ENCODE peak calls at places on chromosomes 16 and 17, in four cellular contexts. One of them, this sample, is unnamed.

GRCh38 chr17:7237761-7238417 is 1.4 kb downstream of the PHF23 start:
- DNase-seq in thoracic aorta: no peak
- DNase-seq in MCF 10A: peak; percentile 62
- DNase-seq in MM.1S: peak; percentile 78
- DNase-seq in this sample: peak; percentile 86

GRCh38 chr16:6573577-6573976 is 759.1 kb upstream of the RBFOX1 start:
- DNase-seq in thoracic aorta: no peak
- DNase-seq in MCF 10A: no peak
- DNase-seq in MM.1S: peak; percentile 8
- DNase-seq in this sample: no peak

GRCh38 chr16:10957771-10958486 is 13.6 kb downstream of the CLEC16A start:
- DNase-seq in thoracic aorta: no peak
- DNase-seq in MCF 10A: peak; percentile 33
- DNase-seq in MM.1S: no peak
- DNase-seq in this sample: no peak

GRCh38 chr16:85286066-85286712 is 173.9 kb upstream of the CIBAR2 start:
- DNase-seq in thoracic aorta: peak; percentile 54
- DNase-seq in MCF 10A: peak; percentile 36
- DNase-seq in MM.1S: no peak
- DNase-seq in this sample: no peak

GRCh38 chr17:79028496-79029326 is 4.7 kb downstream of the C1QTNF1 start:
- DNase-seq in thoracic aorta: no peak
- DNase-seq in MCF 10A: peak; percentile 57
- DNase-seq in MM.1S: no peak
- DNase-seq in this sample: peak; percentile 9

GRCh38 chr17:74227681-74228080 is 14.3 kb downstream of the TTYH2 start:
- DNase-seq in thoracic aorta: no peak
- DNase-seq in MCF 10A: no peak
- DNase-seq in MM.1S: no peak
- DNase-seq in this sample: no peak

GRCh38 chr16:87384162-87384999 is 805 bp upstream of the FBXO31 start:
- DNase-seq in thoracic aorta: no peak
- DNase-seq in MCF 10A: no peak
- DNase-seq in MM.1S: no peak
- DNase-seq in this sample: peak; percentile 23

GRCh38 chr16:5820472-5820871 is 722.9 kb upstream of the EEF2KMT start:
- DNase-seq in thoracic aorta: no peak
- DNase-seq in MCF 10A: no peak
- DNase-seq in MM.1S: no peak
- DNase-seq in this sample: no peak

GRCh38 chr17:32265192-32265895 is at the start of gene RHBDL3:
- DNase-seq in thoracic aorta: no peak
- DNase-seq in MCF 10A: no peak
- DNase-seq in MM.1S: peak; percentile 24
- DNase-seq in this sample: peak; percentile 52

GRCh38 chr16:55914383-55914782 is 39.2 kb upstream of the CES5A start:
- DNase-seq in thoracic aorta: no peak
- DNase-seq in MCF 10A: no peak
- DNase-seq in MM.1S: no peak
- DNase-seq in this sample: no peak

GRCh38 chr17:34502426-34502825 is 77.0 kb upstream of the TMEM132E start:
- DNase-seq in thoracic aorta: no peak
- DNase-seq in MCF 10A: no peak
- DNase-seq in MM.1S: no peak
- DNase-seq in this sample: no peak

GRCh38 chr17:19759934-19760530 is 11.9 kb upstream of the ALDH3A1 start:
- DNase-seq in thoracic aorta: no peak
- DNase-seq in MCF 10A: no peak
- DNase-seq in MM.1S: no peak
- DNase-seq in this sample: no peak

GRCh38 chr17:64326030-64326419 is 63.0 kb upstream of the TEX2 start:
- DNase-seq in thoracic aorta: no peak
- DNase-seq in MCF 10A: no peak
- DNase-seq in MM.1S: no peak
- DNase-seq in this sample: no peak
- TF ChIP-seq CTCF in thoracic aorta: no peak
- TF ChIP-seq CTCF in MCF 10A: no peak
- TF ChIP-seq CTCF in MM.1S: no peak
- TF ChIP-seq CTCF in this sample: no peak

DNA sequence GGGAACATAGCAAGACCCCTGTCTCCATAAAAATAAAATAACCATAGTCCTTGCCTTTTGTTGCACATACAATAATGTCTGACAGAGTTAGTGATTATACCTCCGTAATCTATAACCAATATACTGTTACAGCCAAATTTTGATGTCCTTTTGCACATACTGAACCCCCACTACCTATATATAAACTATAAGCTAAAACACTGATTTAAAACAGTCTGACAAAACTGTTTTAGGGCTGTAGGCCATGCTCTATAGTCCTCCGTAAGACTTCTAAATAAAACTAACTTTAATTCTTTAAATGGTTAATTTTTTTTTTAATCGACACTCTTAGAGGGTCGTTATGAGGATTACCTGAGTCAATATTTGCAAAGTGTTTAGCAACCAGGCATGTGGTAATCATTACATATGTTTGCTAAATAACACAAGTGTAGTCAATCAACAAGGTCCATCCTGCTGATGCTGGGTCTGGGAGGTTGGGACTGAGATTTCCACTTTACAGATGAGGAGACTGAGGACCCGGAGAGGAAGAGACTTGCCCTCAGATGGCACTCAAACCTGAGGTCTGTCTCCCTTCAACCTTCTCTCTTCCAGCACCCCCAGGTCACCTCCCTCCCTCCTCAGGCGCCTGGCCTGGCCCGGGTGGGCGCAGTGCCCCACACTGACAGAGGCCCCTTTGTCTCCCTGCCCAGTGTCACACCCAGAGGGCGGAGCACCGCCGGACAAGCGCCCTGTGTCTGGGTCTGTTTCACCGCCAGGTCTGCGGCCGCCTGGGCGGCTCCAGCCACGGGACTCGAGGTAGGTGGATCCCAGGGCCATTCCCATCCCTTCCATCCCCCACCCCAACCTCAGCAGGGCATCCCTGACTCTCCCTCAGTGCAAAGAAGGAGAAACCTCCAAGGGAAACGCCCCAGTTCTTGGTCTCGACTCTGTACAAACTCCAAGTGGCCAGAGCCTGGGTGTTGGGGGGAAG is 10.3 kb downstream of the ZNF385C start:
- DNase-seq in thoracic aorta: no peak
- DNase-seq in MCF 10A: no peak
- DNase-seq in MM.1S: no peak
- DNase-seq in this sample: no peak
- TF ChIP-seq CTCF in thoracic aorta: no peak
- TF ChIP-seq CTCF in MCF 10A: no peak
- TF ChIP-seq CTCF in MM.1S: no peak
- TF ChIP-seq CTCF in this sample: no peak

GRCh38 chr17:17816240-17816814 is 20.5 kb downstream of the SREBF1 start:
- DNase-seq in thoracic aorta: no peak
- DNase-seq in MCF 10A: no peak
- DNase-seq in MM.1S: no peak
- DNase-seq in this sample: no peak

GRCh38 chr17:17815436-17816200 is 21.2 kb downstream of the SREBF1 start:
- DNase-seq in thoracic aorta: no peak
- DNase-seq in MCF 10A: no peak
- DNase-seq in MM.1S: no peak
- DNase-seq in this sample: no peak

GRCh38 chr17:17818088-17818526 is 18.7 kb downstream of the SREBF1 start:
- DNase-seq in thoracic aorta: no peak
- DNase-seq in MCF 10A: no peak
- DNase-seq in MM.1S: no peak
- DNase-seq in this sample: peak; percentile 66

GRCh38 chr17:17817552-17817947 is 19.2 kb downstream of the SREBF1 start:
- DNase-seq in thoracic aorta: no peak
- DNase-seq in MCF 10A: no peak
- DNase-seq in MM.1S: no peak
- DNase-seq in this sample: no peak

DNA sequence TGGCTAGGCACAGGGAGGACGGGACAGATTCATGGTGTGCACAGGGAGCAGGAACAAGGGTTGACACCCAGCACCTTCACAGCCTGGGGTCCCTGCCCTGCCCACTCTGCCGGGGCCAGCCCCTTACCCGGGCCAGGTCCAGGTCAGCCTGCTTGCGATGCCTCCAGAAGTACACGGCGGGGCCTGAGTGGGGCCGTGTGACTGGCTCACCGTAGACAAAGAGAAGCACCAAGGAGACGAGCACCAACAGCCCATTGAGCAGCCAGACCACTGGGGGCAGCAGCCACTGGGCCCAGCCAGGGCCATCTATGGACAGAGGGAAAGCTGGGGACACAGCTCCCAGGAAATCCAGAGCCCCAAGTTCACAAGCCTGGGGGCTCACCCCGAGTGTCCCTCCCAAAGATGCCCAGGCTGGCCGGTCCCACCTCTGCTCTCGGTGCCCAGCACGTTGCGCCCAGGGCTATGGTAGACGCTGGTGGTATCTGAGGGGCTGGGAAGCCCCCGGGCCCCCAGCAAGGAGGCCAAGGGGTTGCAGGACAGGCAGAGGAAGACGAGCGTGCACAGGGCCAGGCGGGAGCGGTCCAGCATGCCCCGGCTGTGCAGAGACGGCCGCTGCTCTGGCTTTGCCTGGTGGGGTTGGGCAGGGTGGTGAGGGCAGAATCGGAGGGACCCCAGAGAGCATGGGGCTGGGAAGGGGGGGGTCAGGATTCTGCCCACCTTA is 19.8 kb downstream of the SREBF1 start:
- DNase-seq in thoracic aorta: no peak
- DNase-seq in MCF 10A: no peak
- DNase-seq in MM.1S: no peak
- DNase-seq in this sample: no peak
- TF ChIP-seq CTCF in thoracic aorta: no peak
- TF ChIP-seq CTCF in MCF 10A: no peak
- TF ChIP-seq CTCF in MM.1S: no peak
- TF ChIP-seq CTCF in this sample: no peak

GRCh38 chr16:79797486-79797885 is 196.9 kb upstream of the MAF start:
- DNase-seq in thoracic aorta: no peak
- DNase-seq in MCF 10A: no peak
- DNase-seq in MM.1S: no peak
- DNase-seq in this sample: no peak

GRCh38 chr16:79792952-79793351 is 192.4 kb upstream of the MAF start:
- DNase-seq in thoracic aorta: no peak
- DNase-seq in MCF 10A: no peak
- DNase-seq in MM.1S: no peak
- DNase-seq in this sample: no peak

GRCh38 chr16:79798416-79799053 is 198.0 kb upstream of the MAF start:
- DNase-seq in thoracic aorta: no peak
- DNase-seq in MCF 10A: no peak
- DNase-seq in MM.1S: peak; percentile 42
- DNase-seq in this sample: no peak

GRCh38 chr16:79800016-79800608 is 199.6 kb upstream of the MAF start:
- DNase-seq in thoracic aorta: no peak
- DNase-seq in MCF 10A: no peak
- DNase-seq in MM.1S: peak; percentile 61
- DNase-seq in this sample: no peak

DNA sequence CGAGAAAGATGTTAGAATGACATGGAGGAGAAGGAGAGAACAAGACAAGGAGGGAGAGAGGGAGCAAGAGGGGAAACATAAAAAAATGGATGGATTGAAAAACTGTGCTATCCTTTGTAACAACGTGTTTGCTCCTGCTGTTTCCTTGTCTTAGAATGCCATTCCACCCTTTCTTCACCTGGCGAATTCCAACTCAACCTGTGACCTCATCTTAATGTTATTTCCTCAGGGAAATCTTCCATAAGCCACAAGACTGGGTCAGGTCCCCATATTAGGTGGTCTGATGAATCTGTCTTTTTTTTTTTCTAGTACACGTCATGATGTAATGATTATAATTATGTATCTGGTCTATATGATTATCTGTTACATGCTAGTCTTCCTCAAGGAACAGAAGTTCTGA is 195.0 kb upstream of the MAF start:
- DNase-seq in thoracic aorta: no peak
- DNase-seq in MCF 10A: no peak
- DNase-seq in MM.1S: no peak
- DNase-seq in this sample: no peak
- TF ChIP-seq CTCF in thoracic aorta: no peak
- TF ChIP-seq CTCF in MCF 10A: no peak
- TF ChIP-seq CTCF in MM.1S: no peak
- TF ChIP-seq CTCF in this sample: no peak

This sample was measured in GM13976.